ENCODE peak calls at places on chromosomes 3 and 15, in nine cellular contexts. One of them, this sample, is unnamed.

GRCh38 chr15:58602823-58603222 is 146.7 kb downstream of the ADAM10 start:
- DNase-seq in astrocyte of the spinal cord: no peak
- DNase-seq in CD8-positive, alpha-beta memory T cell: no peak
- DNase-seq in heart left ventricle: no peak
- DNase-seq in sigmoid colon: no peak
- DNase-seq in effector memory CD4-positive, alpha-beta T cell: no peak
- DNase-seq in uterus: no peak
- DNase-seq in endodermal cell: no peak
- DNase-seq in aorta: no peak
- DNase-seq in this sample: no peak

GRCh38 chr15:44670087-44670945 is 6.9 kb upstream of the SPG11 start:
- DNase-seq in astrocyte of the spinal cord: no peak
- DNase-seq in CD8-positive, alpha-beta memory T cell: no peak
- DNase-seq in heart left ventricle: no peak
- DNase-seq in sigmoid colon: no peak
- DNase-seq in effector memory CD4-positive, alpha-beta T cell: no peak
- DNase-seq in uterus: no peak
- DNase-seq in endodermal cell: no peak
- DNase-seq in aorta: no peak
- DNase-seq in this sample: no peak

GRCh38 chr3:131072099-131072559 is 45.5 kb downstream of the NEK11 start:
- DNase-seq in astrocyte of the spinal cord: peak
- DNase-seq in CD8-positive, alpha-beta memory T cell: no peak
- DNase-seq in heart left ventricle: no peak
- DNase-seq in sigmoid colon: no peak
- DNase-seq in effector memory CD4-positive, alpha-beta T cell: no peak
- DNase-seq in uterus: no peak
- DNase-seq in endodermal cell: no peak
- DNase-seq in aorta: no peak
- DNase-seq in this sample: no peak

GRCh38 chr3:12932754-12933153 is 91.4 kb upstream of the RPL32 start:
- DNase-seq in astrocyte of the spinal cord: no peak
- DNase-seq in CD8-positive, alpha-beta memory T cell: no peak
- DNase-seq in heart left ventricle: no peak
- DNase-seq in sigmoid colon: no peak
- DNase-seq in effector memory CD4-positive, alpha-beta T cell: no peak
- DNase-seq in uterus: no peak
- DNase-seq in endodermal cell: no peak
- DNase-seq in aorta: no peak
- DNase-seq in this sample: peak

GRCh38 chr15:43434436-43434835 is 58.5 kb downstream of the TP53BP1 start:
- DNase-seq in astrocyte of the spinal cord: no peak
- DNase-seq in CD8-positive, alpha-beta memory T cell: no peak
- DNase-seq in heart left ventricle: no peak
- DNase-seq in sigmoid colon: no peak
- DNase-seq in effector memory CD4-positive, alpha-beta T cell: no peak
- DNase-seq in uterus: no peak
- DNase-seq in endodermal cell: no peak
- DNase-seq in aorta: no peak
- DNase-seq in this sample: no peak

GRCh38 chr3:190252080-190252479 is 70.2 kb downstream of the CLDN1 start:
- DNase-seq in astrocyte of the spinal cord: peak
- DNase-seq in CD8-positive, alpha-beta memory T cell: no peak
- DNase-seq in heart left ventricle: no peak
- DNase-seq in sigmoid colon: no peak
- DNase-seq in effector memory CD4-positive, alpha-beta T cell: no peak
- DNase-seq in uterus: no peak
- DNase-seq in endodermal cell: no peak
- DNase-seq in aorta: no peak
- DNase-seq in this sample: no peak

GRCh38 chr15:63945005-63945788 is 101.1 kb downstream of the DAPK2 start:
- DNase-seq in astrocyte of the spinal cord: peak
- DNase-seq in CD8-positive, alpha-beta memory T cell: peak
- DNase-seq in heart left ventricle: peak
- DNase-seq in sigmoid colon: peak
- DNase-seq in effector memory CD4-positive, alpha-beta T cell: peak
- DNase-seq in uterus: peak
- DNase-seq in endodermal cell: peak
- DNase-seq in aorta: peak
- DNase-seq in this sample: peak

GRCh38 chr3:152053876-152054275 is 180.4 kb downstream of the SUCNR1 start:
- DNase-seq in astrocyte of the spinal cord: no peak
- DNase-seq in CD8-positive, alpha-beta memory T cell: no peak
- DNase-seq in heart left ventricle: no peak
- DNase-seq in sigmoid colon: no peak
- DNase-seq in effector memory CD4-positive, alpha-beta T cell: no peak
- DNase-seq in uterus: no peak
- DNase-seq in endodermal cell: no peak
- DNase-seq in aorta: no peak
- DNase-seq in this sample: no peak

GRCh38 chr15:40381818-40382529 is 547 bp upstream of the KNSTRN start:
- DNase-seq in astrocyte of the spinal cord: no peak
- DNase-seq in CD8-positive, alpha-beta memory T cell: no peak
- DNase-seq in heart left ventricle: no peak
- DNase-seq in sigmoid colon: no peak
- DNase-seq in effector memory CD4-positive, alpha-beta T cell: no peak
- DNase-seq in uterus: no peak
- DNase-seq in endodermal cell: no peak
- DNase-seq in aorta: no peak
- DNase-seq in this sample: no peak

GRCh38 chr3:29331830-29332637 is 51.2 kb downstream of the RBMS3 start:
- DNase-seq in astrocyte of the spinal cord: no peak
- DNase-seq in CD8-positive, alpha-beta memory T cell: no peak
- DNase-seq in heart left ventricle: no peak
- DNase-seq in sigmoid colon: no peak
- DNase-seq in effector memory CD4-positive, alpha-beta T cell: no peak
- DNase-seq in uterus: no peak
- DNase-seq in endodermal cell: no peak
- DNase-seq in aorta: no peak
- DNase-seq in this sample: no peak

GRCh38 chr3:44712455-44713075 is at the start of gene ZNF502:
- DNase-seq in astrocyte of the spinal cord: peak
- DNase-seq in CD8-positive, alpha-beta memory T cell: peak
- DNase-seq in heart left ventricle: peak
- DNase-seq in sigmoid colon: peak
- DNase-seq in effector memory CD4-positive, alpha-beta T cell: peak
- DNase-seq in uterus: peak
- DNase-seq in endodermal cell: peak
- DNase-seq in aorta: peak
- DNase-seq in this sample: peak

GRCh38 chr3:157087398-157088132 is 72.4 kb downstream of the CCNL1 start:
- DNase-seq in astrocyte of the spinal cord: no peak
- DNase-seq in CD8-positive, alpha-beta memory T cell: no peak
- DNase-seq in heart left ventricle: no peak
- DNase-seq in sigmoid colon: no peak
- DNase-seq in effector memory CD4-positive, alpha-beta T cell: no peak
- DNase-seq in uterus: no peak
- DNase-seq in endodermal cell: no peak
- DNase-seq in aorta: no peak
- DNase-seq in this sample: no peak

GRCh38 chr3:72342450-72342849 is 505.8 kb downstream of the SHQ1 start:
- DNase-seq in astrocyte of the spinal cord: no peak
- DNase-seq in CD8-positive, alpha-beta memory T cell: no peak
- DNase-seq in heart left ventricle: no peak
- DNase-seq in sigmoid colon: no peak
- DNase-seq in effector memory CD4-positive, alpha-beta T cell: no peak
- DNase-seq in uterus: no peak
- DNase-seq in endodermal cell: peak
- DNase-seq in aorta: no peak
- DNase-seq in this sample: no peak

DNA sequence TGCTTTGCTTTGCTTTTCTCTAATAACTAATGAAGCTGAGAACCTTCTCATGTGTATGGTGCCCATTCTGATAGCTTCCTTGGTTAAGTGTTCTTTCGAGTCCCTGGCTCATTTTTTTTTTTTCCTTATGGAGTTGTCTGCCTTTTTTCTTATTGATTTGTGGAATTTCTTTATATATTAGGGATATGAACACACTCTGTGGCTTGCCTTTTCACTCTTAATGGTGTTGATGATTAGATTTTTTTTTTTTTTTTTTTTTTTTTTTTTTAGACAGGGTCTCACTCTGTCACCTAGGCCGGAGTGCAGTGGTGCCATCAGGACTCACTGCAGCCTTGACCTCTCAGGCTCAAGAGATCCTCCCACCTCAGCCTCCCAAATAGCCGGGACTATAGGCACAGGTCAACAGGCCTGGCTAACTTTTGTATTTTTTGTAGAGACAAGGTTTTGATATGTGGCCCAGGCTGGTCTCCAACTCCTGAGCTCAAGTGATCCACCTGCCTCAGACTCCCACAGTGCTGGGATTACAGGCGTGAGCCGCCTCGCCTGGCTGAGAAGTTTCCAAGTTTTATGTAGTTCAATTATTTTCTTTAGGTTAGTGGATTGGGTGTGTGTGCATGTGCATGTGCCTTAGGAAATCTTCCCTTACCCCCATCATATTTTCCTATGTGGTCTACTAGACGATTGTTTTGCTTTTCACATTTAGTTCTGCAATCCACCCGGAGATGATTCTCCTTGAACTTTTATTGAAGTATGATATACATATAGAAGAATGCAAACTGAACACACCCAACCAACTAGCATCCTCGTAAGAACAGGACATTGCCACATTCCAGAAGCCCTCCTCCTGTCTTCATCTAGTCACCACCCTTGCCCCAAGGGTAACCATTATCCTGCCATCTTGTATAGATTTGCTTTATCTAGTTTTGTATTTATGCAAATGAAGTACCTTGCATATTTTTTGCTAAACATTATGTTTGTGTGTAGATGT is 1.7 kb upstream of the SNRPA1 start:
- DNase-seq in astrocyte of the spinal cord: peak
- DNase-seq in CD8-positive, alpha-beta memory T cell: no peak
- DNase-seq in heart left ventricle: no peak
- DNase-seq in sigmoid colon: no peak
- DNase-seq in effector memory CD4-positive, alpha-beta T cell: no peak
- DNase-seq in uterus: no peak
- DNase-seq in endodermal cell: peak
- DNase-seq in aorta: no peak
- DNase-seq in this sample: no peak
- H3K4me3 ChIP-seq in astrocyte of the spinal cord: no peak
- H3K4me3 ChIP-seq in CD8-positive, alpha-beta memory T cell: peak
- H3K4me3 ChIP-seq in heart left ventricle: no peak
- H3K4me3 ChIP-seq in sigmoid colon: no peak
- H3K4me3 ChIP-seq in effector memory CD4-positive, alpha-beta T cell: no peak
- H3K4me3 ChIP-seq in uterus: no peak
- H3K4me3 ChIP-seq in endodermal cell: peak
- H3K4me3 ChIP-seq in aorta: no peak
- H3K4me3 ChIP-seq in this sample: no peak

GRCh38 chr3:63955830-63956545 is 43.8 kb upstream of the SCAANT1 start:
- DNase-seq in astrocyte of the spinal cord: no peak
- DNase-seq in CD8-positive, alpha-beta memory T cell: no peak
- DNase-seq in heart left ventricle: no peak
- DNase-seq in sigmoid colon: no peak
- DNase-seq in effector memory CD4-positive, alpha-beta T cell: no peak
- DNase-seq in uterus: no peak
- DNase-seq in endodermal cell: no peak
- DNase-seq in aorta: no peak
- DNase-seq in this sample: no peak
- H3K4me3 ChIP-seq in astrocyte of the spinal cord: no peak
- H3K4me3 ChIP-seq in CD8-positive, alpha-beta memory T cell: no peak
- H3K4me3 ChIP-seq in heart left ventricle: no peak
- H3K4me3 ChIP-seq in sigmoid colon: no peak
- H3K4me3 ChIP-seq in effector memory CD4-positive, alpha-beta T cell: no peak
- H3K4me3 ChIP-seq in uterus: no peak
- H3K4me3 ChIP-seq in endodermal cell: peak
- H3K4me3 ChIP-seq in aorta: no peak
- H3K4me3 ChIP-seq in this sample: no peak

GRCh38 chr3:66224220-66224619 is 3.4 kb downstream of the SLC25A26 start:
- DNase-seq in astrocyte of the spinal cord: no peak
- DNase-seq in CD8-positive, alpha-beta memory T cell: no peak
- DNase-seq in heart left ventricle: no peak
- DNase-seq in sigmoid colon: no peak
- DNase-seq in effector memory CD4-positive, alpha-beta T cell: no peak
- DNase-seq in uterus: no peak
- DNase-seq in endodermal cell: no peak
- DNase-seq in aorta: no peak
- DNase-seq in this sample: no peak

GRCh38 chr3:66215106-66215505 is 5.7 kb upstream of the SLC25A26 start:
- DNase-seq in astrocyte of the spinal cord: no peak
- DNase-seq in CD8-positive, alpha-beta memory T cell: no peak
- DNase-seq in heart left ventricle: no peak
- DNase-seq in sigmoid colon: no peak
- DNase-seq in effector memory CD4-positive, alpha-beta T cell: no peak
- DNase-seq in uterus: no peak
- DNase-seq in endodermal cell: no peak
- DNase-seq in aorta: no peak
- DNase-seq in this sample: no peak

GRCh38 chr3:66220602-66221377 is at the start of gene SLC25A26:
- DNase-seq in astrocyte of the spinal cord: peak
- DNase-seq in CD8-positive, alpha-beta memory T cell: peak
- DNase-seq in heart left ventricle: peak
- DNase-seq in sigmoid colon: peak
- DNase-seq in effector memory CD4-positive, alpha-beta T cell: peak
- DNase-seq in uterus: peak
- DNase-seq in endodermal cell: peak
- DNase-seq in aorta: peak
- DNase-seq in this sample: peak

GRCh38 chr3:66220066-66220465 is 735 bp upstream of the SLC25A26 start:
- DNase-seq in astrocyte of the spinal cord: no peak
- DNase-seq in CD8-positive, alpha-beta memory T cell: no peak
- DNase-seq in heart left ventricle: no peak
- DNase-seq in sigmoid colon: no peak
- DNase-seq in effector memory CD4-positive, alpha-beta T cell: no peak
- DNase-seq in uterus: no peak
- DNase-seq in endodermal cell: no peak
- DNase-seq in aorta: no peak
- DNase-seq in this sample: no peak
- H3K4me3 ChIP-seq in astrocyte of the spinal cord: peak
- H3K4me3 ChIP-seq in CD8-positive, alpha-beta memory T cell: peak
- H3K4me3 ChIP-seq in heart left ventricle: peak
- H3K4me3 ChIP-seq in sigmoid colon: peak
- H3K4me3 ChIP-seq in effector memory CD4-positive, alpha-beta T cell: peak
- H3K4me3 ChIP-seq in uterus: peak
- H3K4me3 ChIP-seq in endodermal cell: peak
- H3K4me3 ChIP-seq in aorta: peak
- H3K4me3 ChIP-seq in this sample: peak

DNA sequence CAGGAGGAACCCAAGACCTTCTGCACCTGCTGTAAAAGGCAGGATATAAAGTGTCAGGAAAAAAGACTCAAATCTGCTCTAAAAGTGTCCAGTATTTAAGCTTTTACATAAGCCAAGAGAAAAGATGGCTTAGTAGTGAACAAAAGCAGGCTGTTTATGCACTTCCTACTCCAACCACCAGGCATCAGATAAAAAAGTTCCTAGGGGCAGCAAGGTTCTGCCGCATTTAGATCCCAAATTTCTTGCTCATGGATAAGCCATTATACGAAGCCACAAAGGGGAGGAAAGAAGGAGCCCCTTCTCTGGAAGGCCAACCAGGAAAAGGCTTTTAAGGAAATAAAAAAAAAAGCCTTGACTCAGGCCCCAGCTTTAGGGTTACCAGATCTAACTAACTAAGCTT is 10.6 kb upstream of the SLC9C1 start:
- DNase-seq in astrocyte of the spinal cord: peak
- DNase-seq in CD8-positive, alpha-beta memory T cell: no peak
- DNase-seq in heart left ventricle: no peak
- DNase-seq in sigmoid colon: no peak
- DNase-seq in effector memory CD4-positive, alpha-beta T cell: no peak
- DNase-seq in uterus: no peak
- DNase-seq in endodermal cell: peak
- DNase-seq in aorta: no peak
- DNase-seq in this sample: no peak
- H3K4me3 ChIP-seq in astrocyte of the spinal cord: no peak
- H3K4me3 ChIP-seq in CD8-positive, alpha-beta memory T cell: peak
- H3K4me3 ChIP-seq in heart left ventricle: no peak
- H3K4me3 ChIP-seq in sigmoid colon: no peak
- H3K4me3 ChIP-seq in effector memory CD4-positive, alpha-beta T cell: no peak
- H3K4me3 ChIP-seq in uterus: peak
- H3K4me3 ChIP-seq in endodermal cell: no peak
- H3K4me3 ChIP-seq in aorta: peak
- H3K4me3 ChIP-seq in this sample: peak

GRCh38 chr15:73630030-73630429 is 3.2 kb downstream of the NPTN start:
- DNase-seq in astrocyte of the spinal cord: no peak
- DNase-seq in CD8-positive, alpha-beta memory T cell: no peak
- DNase-seq in heart left ventricle: no peak
- DNase-seq in sigmoid colon: no peak
- DNase-seq in effector memory CD4-positive, alpha-beta T cell: no peak
- DNase-seq in uterus: no peak
- DNase-seq in endodermal cell: no peak
- DNase-seq in aorta: no peak
- DNase-seq in this sample: no peak
- H3K4me3 ChIP-seq in astrocyte of the spinal cord: no peak
- H3K4me3 ChIP-seq in CD8-positive, alpha-beta memory T cell: no peak
- H3K4me3 ChIP-seq in heart left ventricle: no peak
- H3K4me3 ChIP-seq in sigmoid colon: no peak
- H3K4me3 ChIP-seq in effector memory CD4-positive, alpha-beta T cell: no peak
- H3K4me3 ChIP-seq in uterus: no peak
- H3K4me3 ChIP-seq in endodermal cell: peak
- H3K4me3 ChIP-seq in aorta: no peak
- H3K4me3 ChIP-seq in this sample: no peak